ENCODE peak calls at places on chromosomes 3 and 15, in six cellular contexts. One of them, this sample, is unnamed.

GRCh38 chr3:37890522-37890921 is 28.8 kb downstream of the CTDSPL start:
- DNase-seq in NCI-H2029: no peak
- DNase-seq in B cell: no peak
- DNase-seq in omental fat pad: no peak
- DNase-seq in left cardiac atrium: no peak
- DNase-seq in EH: no peak
- DNase-seq in this sample: no peak

GRCh38 chr15:64464271-64465005 is 4.1 kb downstream of the ZNF609 start:
- DNase-seq in B cell: no peak
- DNase-seq in NCI-H2029: peak
- DNase-seq in EH: peak
- DNase-seq in left cardiac atrium: no peak
- DNase-seq in omental fat pad: no peak
- DNase-seq in this sample: no peak

GRCh38 chr15:39845582-39845981 is 62.9 kb upstream of the FSIP1 start:
- DNase-seq in left cardiac atrium: no peak
- DNase-seq in EH: no peak
- DNase-seq in NCI-H2029: no peak
- DNase-seq in B cell: no peak
- DNase-seq in omental fat pad: no peak
- DNase-seq in this sample: no peak

GRCh38 chr15:98684441-98684840 is 36.1 kb downstream of the IGF1R start:
- DNase-seq in omental fat pad: no peak
- DNase-seq in NCI-H2029: no peak
- DNase-seq in EH: peak
- DNase-seq in left cardiac atrium: no peak
- DNase-seq in B cell: no peak
- DNase-seq in this sample: no peak

GRCh38 chr3:185693985-185694675 is 108.0 kb downstream of the SENP2 start:
- DNase-seq in NCI-H2029: no peak
- DNase-seq in EH: peak
- DNase-seq in omental fat pad: no peak
- DNase-seq in B cell: no peak
- DNase-seq in left cardiac atrium: no peak
- DNase-seq in this sample: peak

GRCh38 chr3:112101946-112102345 is 15.8 kb downstream of the C3orf52 start:
- DNase-seq in EH: peak
- DNase-seq in B cell: no peak
- DNase-seq in omental fat pad: no peak
- DNase-seq in left cardiac atrium: no peak
- DNase-seq in NCI-H2029: no peak
- DNase-seq in this sample: no peak

GRCh38 chr15:68989876-68990754 is 24.4 kb upstream of the NOX5 start:
- DNase-seq in NCI-H2029: no peak
- DNase-seq in EH: no peak
- DNase-seq in omental fat pad: no peak
- DNase-seq in left cardiac atrium: no peak
- DNase-seq in B cell: no peak
- DNase-seq in this sample: no peak

GRCh38 chr15:73937313-73937695 is 11.0 kb downstream of the LOXL1 start:
- DNase-seq in NCI-H2029: no peak
- DNase-seq in EH: no peak
- DNase-seq in B cell: no peak
- DNase-seq in omental fat pad: no peak
- DNase-seq in left cardiac atrium: peak
- DNase-seq in this sample: no peak

GRCh38 chr15:31811641-31812040 is 218.7 kb upstream of the CHRNA7 start:
- DNase-seq in NCI-H2029: no peak
- DNase-seq in omental fat pad: no peak
- DNase-seq in EH: no peak
- DNase-seq in B cell: no peak
- DNase-seq in left cardiac atrium: no peak
- DNase-seq in this sample: no peak

GRCh38 chr15:29343229-29343628 is 73.6 kb upstream of the NSMCE3 start:
- DNase-seq in EH: no peak
- DNase-seq in left cardiac atrium: no peak
- DNase-seq in NCI-H2029: no peak
- DNase-seq in omental fat pad: no peak
- DNase-seq in B cell: no peak
- DNase-seq in this sample: no peak

GRCh38 chr15:74050127-74050526 is 32.2 kb downstream of the GOLGA6A start:
- DNase-seq in B cell: no peak
- DNase-seq in omental fat pad: no peak
- DNase-seq in EH: no peak
- DNase-seq in NCI-H2029: no peak
- DNase-seq in left cardiac atrium: no peak
- DNase-seq in this sample: no peak

GRCh38 chr3:168248383-168249047 is 152.8 kb upstream of the GOLIM4 start:
- DNase-seq in NCI-H2029: no peak
- DNase-seq in omental fat pad: no peak
- DNase-seq in EH: peak
- DNase-seq in left cardiac atrium: peak
- DNase-seq in B cell: no peak
- DNase-seq in this sample: no peak

GRCh38 chr3:185659942-185660921 is 74.1 kb downstream of the SENP2 start:
- DNase-seq in B cell: peak
- DNase-seq in NCI-H2029: peak
- DNase-seq in EH: peak
- DNase-seq in omental fat pad: peak
- DNase-seq in left cardiac atrium: peak
- DNase-seq in this sample: peak

GRCh38 chr3:12501360-12502020 is 17.2 kb downstream of the TSEN2 start:
- DNase-seq in EH: peak
- DNase-seq in NCI-H2029: no peak
- DNase-seq in B cell: no peak
- DNase-seq in left cardiac atrium: no peak
- DNase-seq in omental fat pad: no peak
- DNase-seq in this sample: no peak

GRCh38 chr15:69699096-69699495 is 246.5 kb downstream of the RPLP1 start:
- DNase-seq in omental fat pad: no peak
- DNase-seq in EH: no peak
- DNase-seq in left cardiac atrium: no peak
- DNase-seq in B cell: no peak
- DNase-seq in NCI-H2029: no peak
- DNase-seq in this sample: no peak

GRCh38 chr3:18810306-18810661 is 338.0 kb upstream of the KCNH8 start:
- DNase-seq in NCI-H2029: no peak
- DNase-seq in left cardiac atrium: no peak
- DNase-seq in B cell: no peak
- DNase-seq in EH: no peak
- DNase-seq in omental fat pad: no peak
- DNase-seq in this sample: no peak

GRCh38 chr15:93089855-93090305 is 869 bp upstream of the RGMA start:
- DNase-seq in omental fat pad: no peak
- DNase-seq in EH: no peak
- DNase-seq in B cell: no peak
- DNase-seq in NCI-H2029: no peak
- DNase-seq in left cardiac atrium: no peak
- DNase-seq in this sample: no peak

GRCh38 chr3:54028372-54028771 is 94.0 kb upstream of the CACNA2D3 start:
- DNase-seq in NCI-H2029: no peak
- DNase-seq in omental fat pad: no peak
- DNase-seq in left cardiac atrium: no peak
- DNase-seq in B cell: no peak
- DNase-seq in EH: no peak
- DNase-seq in this sample: no peak

GRCh38 chr3:22170370-22170769 is 419.4 kb upstream of the ZNF385D start:
- DNase-seq in left cardiac atrium: no peak
- DNase-seq in B cell: no peak
- DNase-seq in EH: no peak
- DNase-seq in NCI-H2029: no peak
- DNase-seq in omental fat pad: no peak
- DNase-seq in this sample: no peak

GRCh38 chr15:41904487-41905359 is 10.9 kb upstream of the SPTBN5 start:
- DNase-seq in left cardiac atrium: peak
- DNase-seq in omental fat pad: peak
- DNase-seq in NCI-H2029: no peak
- DNase-seq in EH: peak
- DNase-seq in B cell: peak
- DNase-seq in this sample: peak

GRCh38 chr15:70424937-70425411 is 327.3 kb upstream of the TLE3 start:
- DNase-seq in NCI-H2029: no peak
- DNase-seq in left cardiac atrium: no peak
- DNase-seq in omental fat pad: no peak
- DNase-seq in EH: no peak
- DNase-seq in B cell: no peak
- DNase-seq in this sample: no peak

GRCh38 chr3:68176600-68176999 is 522.2 kb upstream of the SUCLG2 start:
- DNase-seq in omental fat pad: no peak
- DNase-seq in B cell: no peak
- DNase-seq in NCI-H2029: no peak
- DNase-seq in left cardiac atrium: no peak
- DNase-seq in EH: no peak
- DNase-seq in this sample: no peak

GRCh38 chr3:101351834-101352233 is 31.5 kb upstream of the IMPG2 start:
- DNase-seq in EH: peak
- DNase-seq in omental fat pad: no peak
- DNase-seq in left cardiac atrium: no peak
- DNase-seq in B cell: no peak
- DNase-seq in NCI-H2029: no peak
- DNase-seq in this sample: no peak

GRCh38 chr15:22892333-22892732 is 53.9 kb downstream of the NIPA2 start:
- DNase-seq in omental fat pad: no peak
- DNase-seq in left cardiac atrium: no peak
- DNase-seq in NCI-H2029: no peak
- DNase-seq in EH: no peak
- DNase-seq in B cell: no peak
- DNase-seq in this sample: no peak

GRCh38 chr3:134430950-134431445 is 54.8 kb downstream of the ANAPC13 start:
- DNase-seq in omental fat pad: no peak
- DNase-seq in NCI-H2029: no peak
- DNase-seq in EH: peak
- DNase-seq in left cardiac atrium: no peak
- DNase-seq in B cell: no peak
- DNase-seq in this sample: no peak

GRCh38 chr15:21270474-21270873 is 169.8 kb downstream of the POTEB3 start:
- DNase-seq in NCI-H2029: no peak
- DNase-seq in omental fat pad: no peak
- DNase-seq in EH: no peak
- DNase-seq in left cardiac atrium: no peak
- DNase-seq in B cell: no peak
- DNase-seq in this sample: peak

GRCh38 chr15:96273317-96274086 is 57.0 kb upstream of the NR2F2 start:
- DNase-seq in left cardiac atrium: no peak
- DNase-seq in EH: peak
- DNase-seq in NCI-H2029: no peak
- DNase-seq in B cell: no peak
- DNase-seq in omental fat pad: no peak
- DNase-seq in this sample: peak

GRCh38 chr15:50850003-50850402 is 58.5 kb upstream of the AP4E1 start:
- DNase-seq in omental fat pad: no peak
- DNase-seq in NCI-H2029: no peak
- DNase-seq in left cardiac atrium: no peak
- DNase-seq in B cell: no peak
- DNase-seq in EH: no peak
- DNase-seq in this sample: no peak

GRCh38 chr3:125651246-125651645 is 55.9 kb upstream of the OSBPL11 start:
- DNase-seq in NCI-H2029: no peak
- DNase-seq in omental fat pad: no peak
- DNase-seq in EH: peak
- DNase-seq in left cardiac atrium: no peak
- DNase-seq in B cell: no peak
- DNase-seq in this sample: no peak

GRCh38 chr3:37863552-37863865 is 1.8 kb downstream of the CTDSPL start:
- DNase-seq in EH: no peak
- DNase-seq in NCI-H2029: no peak
- DNase-seq in omental fat pad: no peak
- DNase-seq in left cardiac atrium: no peak
- DNase-seq in B cell: no peak
- DNase-seq in this sample: no peak

This sample was measured in COLO829.